ENCODE peak calls at places on chromosomes 4 and X, in nine cellular contexts. D is esophagus squamous epithelium, J is MM.1S, Y is heart left ventricle, B is ovary, F is kidney, W is heart right ventricle, O is lower lobe of right lung, L is tibial artery. K is an unnamed sample.

GRCh38 chr4:40301592-40301991 is 33.5 kb upstream of the CHRNA9 start:
- DNase-seq in D (no peak), L (peak; percentile 16), Y (no peak), F (no peak), W (no peak), B (no peak), O (no peak), J (peak; percentile 98), K (no peak)

GRCh38 chrX:133337250-133337649 is 78.0 kb downstream of the GPC4 start:
- DNase-seq in W (no peak), F (no peak), D (no peak), B (peak; percentile 51), O (no peak), L (no peak), Y (no peak), J (no peak), K (peak; percentile 22)

GRCh38 chr4:182448281-182449151 is 205.3 kb downstream of the TENM3 start:
- DNase-seq in W (peak; percentile 88), L (peak; percentile 90), D (peak; percentile 13), J (peak; percentile 71), F (peak; percentile 94), O (peak; percentile 86), Y (peak; percentile 94), B (peak; percentile 93), K (peak; percentile 91)

GRCh38 chr4:142844782-142845181 is 1.3 kb downstream of the INPP4B start:
- DNase-seq in D (no peak), F (no peak), J (no peak), W (no peak), O (no peak), L (no peak), B (no peak), Y (no peak), K (no peak)

GRCh38 chrX:66833426-66833825 is 194.5 kb upstream of the EDA2R start:
- DNase-seq in O (no peak), D (no peak), L (no peak), J (no peak), F (no peak), B (no peak), W (no peak), Y (no peak), K (no peak)

GRCh38 chr4:1595789-1596325 is 88.3 kb downstream of the FAM53A start:
- DNase-seq in Y (peak; percentile 14), W (peak; percentile 1), B (no peak), D (no peak), L (no peak), F (peak; percentile 41), O (peak; percentile 23), J (no peak), K (no peak)

GRCh38 chr4:172998527-172999469 is 169.8 kb upstream of the GALNT7 start:
- DNase-seq in Y (no peak), L (no peak), F (no peak), O (no peak), W (no peak), J (no peak), D (no peak), B (no peak), K (no peak)

GRCh38 chr4:124167602-124168001 is 544.9 kb downstream of the ANKRD50 start:
- DNase-seq in F (no peak), B (no peak), J (no peak), Y (no peak), L (peak; percentile 78), D (no peak), W (no peak), O (no peak), K (no peak)

DNA sequence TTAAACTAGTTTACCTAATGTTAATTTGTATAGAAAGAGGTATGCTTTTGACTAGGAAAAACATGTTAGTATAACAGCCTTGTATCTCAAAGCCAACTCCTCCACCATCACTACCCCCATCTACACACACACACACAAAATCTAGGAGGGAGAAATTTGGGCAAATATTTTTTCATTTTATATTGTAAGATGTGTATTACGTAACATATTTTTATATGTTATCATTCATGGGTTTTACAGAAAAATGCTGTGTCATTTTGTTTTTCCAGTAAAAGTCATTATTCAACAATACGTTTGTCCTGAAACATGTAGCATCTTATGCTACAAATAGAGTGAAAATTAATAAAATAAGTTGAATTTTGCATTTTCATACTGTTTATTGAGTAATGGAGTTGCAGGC is 3.0 kb downstream of the SULT1B1 start:
- DNase-seq in B (no peak), O (no peak), F (no peak), L (no peak), J (no peak), W (no peak), Y (no peak), D (no peak), K (no peak)
- H3K27ac ChIP-seq in B (no peak overlapping the region), O (no peak overlapping the region), F (no peak overlapping the region), L (no peak overlapping the region), J (no peak overlapping the region), W (no peak overlapping the region), Y (no peak overlapping the region), D (no peak overlapping the region), K (no peak overlapping the region)

GRCh38 chr4:6749340-6750171 is 33.0 kb upstream of the KIAA0232 start:
- DNase-seq in L (peak; percentile 84), D (peak; percentile 30), F (peak; percentile 96), B (no peak), J (no peak), W (peak; percentile 59), Y (peak; percentile 81), O (peak; percentile 87), K (peak; percentile 61)

GRCh38 chr4:6751611-6752485 is 30.7 kb upstream of the KIAA0232 start:
- DNase-seq in F (no peak), Y (no peak), L (no peak), J (no peak), B (no peak), O (peak; percentile 6), W (no peak), D (no peak), K (no peak)

GRCh38 chr4:6748286-6748685 is 32.3 kb downstream of the BLOC1S4 start:
- DNase-seq in F (no peak), L (no peak), D (no peak), B (no peak), W (no peak), J (no peak), Y (no peak), O (peak; percentile 40), K (no peak)

GRCh38 chr4:6752486-6752829 is 30.1 kb upstream of the KIAA0232 start:
- DNase-seq in L (no peak), B (no peak), D (no peak), O (no peak), Y (no peak), J (no peak), F (no peak), W (no peak), K (no peak)

DNA sequence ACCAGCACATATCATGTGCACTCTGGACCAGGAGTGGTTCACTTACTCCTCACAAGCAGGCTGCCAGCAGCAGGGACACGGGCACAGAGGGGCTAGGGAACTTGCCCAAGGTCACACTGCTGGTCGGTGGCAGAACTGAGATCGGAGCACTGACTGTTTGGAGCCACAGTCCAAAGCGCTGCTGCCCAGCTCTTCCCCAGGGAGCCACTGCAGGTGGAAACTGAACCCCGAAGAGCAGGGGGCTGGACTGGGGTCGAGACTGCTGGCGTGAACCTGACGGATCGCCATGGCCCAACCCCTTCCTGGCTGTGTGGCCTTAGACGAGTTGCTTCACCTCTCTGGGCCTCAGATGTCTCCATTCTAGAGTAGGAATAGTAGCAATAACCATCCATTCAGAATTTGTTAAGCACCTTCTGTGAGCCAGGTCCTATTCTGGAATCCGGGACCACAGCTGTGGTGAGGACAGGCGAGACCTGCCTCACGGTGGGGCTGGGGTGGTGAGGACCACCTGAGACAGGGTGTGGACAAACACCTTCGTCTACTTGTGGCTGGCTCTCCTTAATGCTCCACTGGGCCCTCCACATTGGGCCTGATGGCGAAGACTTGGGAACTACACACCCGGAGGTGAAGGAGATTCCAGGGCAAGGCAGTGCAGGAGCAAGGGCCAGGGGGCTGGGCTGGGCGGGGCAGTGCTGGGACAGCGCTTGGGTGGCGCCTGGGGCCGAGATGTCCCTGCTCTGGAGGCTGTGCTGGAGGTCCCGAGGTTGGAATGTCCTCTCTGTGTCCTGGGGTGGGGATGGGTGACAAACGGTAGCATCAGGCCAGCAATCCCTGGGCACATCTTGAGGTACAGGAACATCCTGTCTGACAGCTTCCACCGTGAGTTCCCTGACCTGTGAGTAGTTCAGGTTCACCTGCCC is 32.0 kb upstream of the KIAA0232 start:
- DNase-seq in W (no peak), D (no peak), L (no peak), F (peak; percentile 61), J (no peak), B (no peak), O (peak; percentile 41), Y (no peak), K (no peak)
- H3K4me1 ChIP-seq in W (peaks cover 44% of the 10 kb centered on the region), D (peaks cover 42% of the 10 kb centered on the region), L (peaks cover 22% of the 10 kb centered on the region), F (peaks cover 19% of the 10 kb centered on the region), J (no peaks in the 10 kb centered on the region), B (peaks cover 5% of the 10 kb centered on the region), O (peaks cover 44% of the 10 kb centered on the region), Y (peaks cover 7% of the 10 kb centered on the region), K (peaks cover 9% of the 10 kb centered on the region)

DNA sequence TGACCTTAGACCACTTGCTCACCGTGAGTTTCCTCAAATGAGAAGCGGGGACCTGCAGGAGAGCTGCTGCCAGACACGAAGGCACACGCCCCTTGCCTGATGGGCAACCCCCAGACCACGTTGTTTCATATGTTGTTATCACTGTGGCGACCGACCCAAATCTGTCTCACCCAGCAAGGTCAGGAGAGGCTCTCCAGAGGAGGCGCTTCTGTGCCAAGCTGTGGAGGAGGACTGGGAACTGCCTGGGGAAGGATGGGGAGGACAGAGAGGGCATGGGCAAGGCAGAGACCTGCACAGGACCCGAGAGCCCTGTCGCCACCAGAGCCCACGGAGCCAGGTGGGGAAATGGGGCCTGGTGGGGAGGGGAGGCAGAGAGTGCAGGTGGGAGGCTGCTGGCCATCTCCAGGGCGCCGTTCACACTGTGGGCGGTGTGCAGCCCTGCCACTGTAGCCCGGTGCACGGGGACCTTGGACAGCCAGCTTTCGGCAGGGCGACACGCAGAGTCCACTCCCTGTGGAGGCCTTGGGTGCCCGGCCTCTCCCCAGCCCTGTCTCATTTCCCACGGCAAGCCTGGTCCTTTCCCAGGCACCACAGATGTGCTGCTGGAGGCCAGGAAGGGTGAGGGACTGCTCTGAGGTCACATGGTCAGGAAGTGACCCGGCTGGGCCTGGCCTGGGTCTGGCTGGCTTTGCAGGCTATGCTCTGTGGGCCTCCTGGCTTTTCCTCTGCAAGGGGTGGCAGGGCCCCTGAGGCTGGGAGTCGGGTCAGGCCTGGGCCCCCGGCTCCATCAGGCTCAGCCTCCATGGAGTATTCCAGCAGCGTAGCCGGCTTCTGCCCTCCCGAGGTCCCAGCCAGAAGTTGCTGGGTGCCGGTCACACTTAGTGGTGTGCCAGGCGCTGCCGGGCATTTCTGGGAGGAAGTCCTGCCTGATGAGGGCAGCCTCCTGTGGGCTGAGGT is 3.2 kb downstream of the HTRA3 start:
- DNase-seq in D (no peak), O (no peak), W (peak; percentile 58), B (no peak), F (peak; percentile 74), Y (peak; percentile 81), J (no peak), L (no peak), K (no peak)
- H3K27ac ChIP-seq in D (peak overlapping the region; percentile 23), O (peak overlapping the region; percentile 56), W (peak overlapping the region; percentile 81), B (peak overlapping the region; percentile 72), F (no peak overlapping the region), Y (peak overlapping the region; percentile 68), J (no peak overlapping the region), L (no peak overlapping the region), K (peak overlapping the region; percentile 72)

GRCh38 chr4:114488301-114488982 is 110.2 kb upstream of the UGT8 start:
- DNase-seq in J (no peak), D (no peak), B (no peak), W (no peak), O (no peak), F (no peak), L (no peak), Y (no peak), K (no peak)

GRCh38 chr4:114497116-114497515 is 101.5 kb upstream of the UGT8 start:
- DNase-seq in Y (no peak), F (no peak), O (no peak), W (no peak), L (no peak), J (no peak), B (no peak), D (no peak), K (no peak)

GRCh38 chr4:114495471-114495928 is 103.1 kb upstream of the UGT8 start:
- DNase-seq in W (no peak), Y (no peak), L (no peak), B (no peak), J (no peak), O (no peak), F (no peak), D (no peak), K (no peak)

GRCh38 chr4:114494257-114494803 is 104.3 kb upstream of the UGT8 start:
- DNase-seq in J (no peak), D (no peak), W (no peak), F (no peak), B (no peak), Y (no peak), O (no peak), L (no peak), K (no peak)
- H3K4me1 ChIP-seq in J (peaks cover 4% of the 10 kb centered on the region), D (no peaks in the 10 kb centered on the region), W (no peaks in the 10 kb centered on the region), F (no peaks in the 10 kb centered on the region), B (no peaks in the 10 kb centered on the region), Y (no peaks in the 10 kb centered on the region), O (no peaks in the 10 kb centered on the region), L (no peaks in the 10 kb centered on the region), K (no peaks in the 10 kb centered on the region)